ENCODE peak calls at places on chromosome 1, in nine cellular contexts. H is fibroblast of lung; Y is GM12891; P is type B pancreatic cell; Q is right lobe of liver; Z is GM23338; A is stimulated activated naive CD4-positive, alpha-beta T cell; O is GM04504; T is mucosa of descending colon. D is an unnamed sample.

GRCh38 chr1:73327998-73328397 is 870.0 kb downstream of the LRRIQ3 start:
- DNase-seq in H (no peak), Y (no peak), P (no peak), Q (no peak), Z (no peak), A (no peak), O (no peak), T (peak), D (no peak)

GRCh38 chr1:234478152-234478480 is 863 bp downstream of the TARBP1 start:
- DNase-seq in H (peak), Y (peak), P (peak), Q (peak), Z (peak), A (peak), O (no peak), T (peak), D (no peak)

GRCh38 chr1:1114431-1114830 is 1.5 kb downstream of the C1orf159 start:
- DNase-seq in H (no peak), Y (no peak), P (no peak), Q (peak), Z (no peak), A (no peak), O (no peak), T (no peak), D (no peak)

GRCh38 chr1:117436528-117436927 is 69.3 kb downstream of the MAN1A2 start:
- DNase-seq in H (peak), Y (no peak), P (no peak), Q (no peak), Z (no peak), A (no peak), O (no peak), T (no peak), D (no peak)

GRCh38 chr1:232993555-232993954 is 43.1 kb downstream of the NTPCR start:
- DNase-seq in H (no peak), Y (no peak), P (no peak), Q (no peak), Z (no peak), A (no peak), O (no peak), T (no peak), D (no peak)

GRCh38 chr1:31905093-31905509 is 33.1 kb downstream of the PTP4A2 start:
- DNase-seq in H (no peak), Y (no peak), P (no peak), Q (no peak), Z (no peak), A (no peak), O (no peak), T (no peak), D (no peak)

GRCh38 chr1:184036517-184036949 is 995 bp downstream of the COLGALT2 start:
- DNase-seq in H (peak), Y (no peak), P (peak), Q (peak), Z (peak), A (no peak), O (no peak), T (peak), D (no peak)

GRCh38 chr1:85576256-85576641 is 4.3 kb upstream of the CCN1 start:
- DNase-seq in H (no peak), Y (no peak), P (no peak), Q (no peak), Z (no peak), A (no peak), O (peak), T (no peak), D (no peak)

GRCh38 chr1:58789322-58789856 is 5.5 kb upstream of the JUN start:
- DNase-seq in H (peak), Y (no peak), P (no peak), Q (no peak), Z (no peak), A (no peak), O (no peak), T (no peak), D (no peak)

GRCh38 chr1:153100241-153100640 is 5.9 kb upstream of the SPRR2E start:
- DNase-seq in H (peak), Y (no peak), P (no peak), Q (no peak), Z (no peak), A (no peak), O (no peak), T (no peak), D (no peak)

GRCh38 chr1:237164406-237165352 is 122.7 kb downstream of the RYR2 start:
- DNase-seq in H (no peak), Y (no peak), P (no peak), Q (no peak), Z (no peak), A (no peak), O (no peak), T (no peak), D (no peak)

GRCh38 chr1:151773698-151774097 is 10.4 kb upstream of the MRPL9 start:
- DNase-seq in H (peak), Y (no peak), P (no peak), Q (no peak), Z (no peak), A (no peak), O (no peak), T (no peak), D (no peak)

GRCh38 chr1:156768610-156769295 is 1.4 kb downstream of the PRCC start:
- DNase-seq in H (no peak), Y (no peak), P (no peak), Q (no peak), Z (no peak), A (no peak), O (no peak), T (no peak), D (no peak)

GRCh38 chr1:245084551-245084950 is 70.2 kb upstream of the KIF26B start:
- DNase-seq in H (peak), Y (no peak), P (no peak), Q (no peak), Z (no peak), A (no peak), O (no peak), T (no peak), D (no peak)

GRCh38 chr1:210850556-210850955 is 283.4 kb downstream of the KCNH1 start:
- DNase-seq in H (no peak), Y (no peak), P (no peak), Q (no peak), Z (no peak), A (no peak), O (no peak), T (no peak), D (no peak)